ENCODE peak calls at places on chromosomes 11 and 22, in four cellular contexts. K, E, S and P are unnamed samples.

GRCh38 chr11:3655548-3655947 is 10.6 kb downstream of the ART1 start:
- DNase-seq in K (no peak), S (no peak), E (no peak), P (no peak)

GRCh38 chr11:44627911-44628729 is 62.7 kb downstream of the CD82 start:
- DNase-seq in K (no peak), S (no peak), E (peak; percentile 72), P (peak; percentile 23)

GRCh38 chr11:44901120-44901519 is 49.6 kb downstream of the TP53I11 start:
- DNase-seq in S (no peak), K (no peak), E (no peak), P (no peak)

GRCh38 chr22:23249506-23250423 is 69.5 kb downstream of the BCR start:
- DNase-seq in E (no peak), K (no peak), S (no peak), P (no peak)

GRCh38 chr11:32821517-32821916 is 8.2 kb upstream of the PRRG4 start:
- DNase-seq in S (no peak), E (no peak), K (no peak), P (no peak)

GRCh38 chr11:118211006-118211405 is 13.8 kb downstream of the JAML start:
- DNase-seq in E (no peak), S (no peak), K (no peak), P (peak; percentile 62)

GRCh38 chr11:72872012-72872411 is 57.8 kb downstream of the ATG16L2 start:
- DNase-seq in K (no peak), E (no peak), S (no peak), P (no peak)

GRCh38 chr11:16956538-16957153 is 57.6 kb downstream of the PLEKHA7 start:
- DNase-seq in K (peak; percentile 87), S (no peak), E (no peak), P (peak; percentile 48)

GRCh38 chr22:46347646-46348045 is 12.1 kb downstream of the TRMU start:
- DNase-seq in S (no peak), E (peak; percentile 38), K (no peak), P (no peak)

GRCh38 chr11:27158763-27159679 is 118.4 kb downstream of the BBOX1 start:
- DNase-seq in E (no peak), S (no peak), K (peak; percentile 70), P (peak; percentile 45)

DNA sequence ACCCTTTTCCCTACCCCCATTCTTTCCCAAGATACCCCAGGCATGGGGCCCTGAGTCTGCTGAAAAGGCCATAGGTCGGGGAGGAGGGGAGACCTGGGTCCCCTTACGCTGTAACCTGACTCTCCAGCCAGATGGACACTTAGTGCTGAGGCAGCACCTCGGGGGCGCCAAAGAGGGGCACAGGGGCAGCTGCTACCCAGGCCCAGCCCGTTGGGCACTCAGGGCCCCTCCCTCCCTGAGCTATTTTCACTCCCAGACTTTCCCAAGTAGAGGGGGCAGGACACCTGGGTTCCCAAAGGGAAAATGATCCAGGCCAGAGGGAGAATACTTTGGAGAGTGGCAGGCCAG is 933 bp downstream of the ACTN3 start:
- DNase-seq in K (no peak), S (no peak), E (no peak), P (peak; percentile 89)
- H3K4me3 ChIP-seq in K (no peak overlapping the region), S (no peak overlapping the region), E (no peak overlapping the region), P (peak overlapping the region; percentile 65)

GRCh38 chr11:102560555-102561011 is 30.0 kb upstream of the MMP7 start:
- DNase-seq in K (peak; percentile 45), S (peak; percentile 26), E (no peak), P (no peak)
- H3K4me3 ChIP-seq in K (no peak overlapping the region), S (no peak overlapping the region), E (peak overlapping the region; percentile 6), P (no peak overlapping the region)

GRCh38 chr11:119317592-119318239 is 786 bp upstream of the MCAM start:
- DNase-seq in E (no peak), K (no peak), S (no peak), P (peak; percentile 62)
- H3K4me3 ChIP-seq in E (peak overlapping the region; percentile 17), K (no peak overlapping the region), S (no peak overlapping the region), P (peak overlapping the region; percentile 42)

GRCh38 chr11:34251640-34251980 is 106.2 kb downstream of the ABTB2 start:
- DNase-seq in S (no peak), K (no peak), E (no peak), P (no peak)
- H3K4me3 ChIP-seq in S (no peak overlapping the region), K (no peak overlapping the region), E (no peak overlapping the region), P (no peak overlapping the region)

DNA sequence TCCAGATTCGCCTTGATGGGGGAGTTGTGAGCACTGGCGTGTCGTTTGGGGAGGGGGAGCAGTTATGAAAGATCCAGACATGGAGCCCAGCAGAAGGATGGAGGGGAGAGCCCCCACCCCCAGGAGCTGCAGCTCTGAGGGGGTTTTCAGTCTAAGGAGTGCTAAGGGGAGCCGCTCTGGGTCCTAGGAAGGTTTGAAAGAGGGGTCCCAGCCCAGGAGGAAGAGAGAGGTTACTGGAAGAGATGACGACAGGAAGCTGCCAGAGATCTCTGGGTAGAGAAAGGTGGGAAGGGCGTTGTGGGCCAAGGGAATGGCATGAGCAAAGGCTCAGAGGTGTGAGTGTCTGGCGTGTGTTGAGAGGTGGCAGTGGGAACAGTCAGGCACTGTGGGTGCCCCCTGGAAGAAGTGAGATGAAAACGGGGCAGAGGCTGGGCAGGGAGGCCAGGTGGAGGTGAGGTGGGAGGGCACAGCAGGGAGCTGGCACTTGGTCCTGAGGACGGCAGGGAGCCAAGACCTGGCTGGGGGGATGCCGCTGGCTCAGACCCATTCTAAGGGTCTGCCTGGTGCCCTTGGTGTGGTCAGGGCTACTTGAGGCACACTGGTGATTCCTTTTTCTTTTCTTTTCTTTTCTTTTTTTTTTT is 1.8 kb downstream of the MGAT3 start:
- DNase-seq in E (peak; percentile 69), K (no peak), S (no peak), P (no peak)
- H3K4me3 ChIP-seq in E (peak overlapping the region; percentile 43), K (no peak overlapping the region), S (no peak overlapping the region), P (peak overlapping the region; percentile 51)

GRCh38 chr11:1943576-1943975 is 3.6 kb upstream of the MRPL23 start:
- DNase-seq in S (no peak), K (no peak), E (peak; percentile 72), P (peak; percentile 51)

GRCh38 chr11:1947592-1948237 is 583 bp downstream of the MRPL23 start:
- DNase-seq in K (no peak), E (no peak), S (no peak), P (no peak)

GRCh38 chr11:1942541-1943260 is 4.4 kb upstream of the MRPL23 start:
- DNase-seq in S (no peak), K (no peak), E (peak; percentile 50), P (no peak)

GRCh38 chr11:1946812-1947480 is at the start of gene MRPL23:
- DNase-seq in K (no peak), E (peak; percentile 68), S (peak; percentile 57), P (no peak)

GRCh38 chr11:1943977-1944376 is 3.2 kb upstream of the MRPL23 start:
- DNase-seq in K (no peak), S (no peak), E (peak; percentile 43), P (no peak)
- H3K4me3 ChIP-seq in K (no peak overlapping the region), S (no peak overlapping the region), E (no peak overlapping the region), P (no peak overlapping the region)

GRCh38 chr22:43995798-43996169 is 28.3 kb upstream of the PARVB start:
- DNase-seq in E (no peak), S (no peak), K (no peak), P (no peak)
- H3K4me3 ChIP-seq in E (peak overlapping the region; percentile 41), S (peak overlapping the region; percentile 37), K (no peak overlapping the region), P (no peak overlapping the region)